ENCODE peak calls at places on chromosome 16, in five cellular contexts. Q is prostate gland, N is left ventricle myocardium inferior, C is vagina, J is colonic mucosa. L is an unnamed sample.

GRCh38 chr16:58025351-58026138 is at the start of gene MMP15:
- DNase-seq in N (peak), J (peak), C (no peak), Q (peak), L (no peak)

GRCh38 chr16:56258508-56259424 is 67.5 kb downstream of the GNAO1 start:
- DNase-seq in J (no peak), N (no peak), C (no peak), Q (no peak), L (peak)

GRCh38 chr16:80672379-80672778 is 131.6 kb downstream of the DYNLRB2 start:
- DNase-seq in Q (no peak), N (no peak), C (no peak), J (no peak), L (no peak)

GRCh38 chr16:4327782-4328579 is 12.1 kb downstream of the GLIS2 start:
- DNase-seq in N (peak), J (peak), C (no peak), Q (peak), L (peak)

GRCh38 chr16:81636298-81636960 is 142.7 kb upstream of the PLCG2 start:
- DNase-seq in C (no peak), J (no peak), N (no peak), Q (no peak), L (no peak)

GRCh38 chr16:49472598-49472997 is 99.0 kb downstream of the C16orf78 start:
- DNase-seq in C (no peak), J (no peak), N (no peak), Q (no peak), L (no peak)

GRCh38 chr16:1983544-1984346 is at the start of gene GFER:
- DNase-seq in J (peak), C (no peak), Q (peak), N (peak), L (peak)

GRCh38 chr16:52557236-52557635 is 10.3 kb upstream of the TOX3 start:
- DNase-seq in N (no peak), J (peak), Q (no peak), C (no peak), L (no peak)

GRCh38 chr16:19907161-19907992 is 22.7 kb upstream of the GPRC5B start:
- DNase-seq in C (no peak), Q (peak), N (peak), J (peak), L (peak)

GRCh38 chr16:425740-426114 is 278 bp downstream of the RAB11FIP3 start:
- DNase-seq in C (no peak), N (no peak), Q (no peak), J (no peak), L (peak)

L was measured in posterior cingulate gyrus.